ENCODE peak calls at places on chromosome 18, in four cellular contexts. W, K, M and G are unnamed samples.

GRCh38 chr18:34787931-34788532 is 77.9 kb downstream of the DTNA start:
- DNase-seq in K (no peak), M (peak), W (peak), G (no peak)

GRCh38 chr18:10261315-10262276 is 192.8 kb upstream of the APCDD1 start:
- DNase-seq in W (no peak), K (no peak), M (peak), G (no peak)

GRCh38 chr18:42861259-42861658 is 254.2 kb downstream of the RIT2 start:
- DNase-seq in W (no peak), K (no peak), M (peak), G (no peak)

GRCh38 chr18:10130626-10131025 is 216.8 kb downstream of the VAPA start:
- DNase-seq in K (no peak), W (no peak), M (no peak), G (no peak)

GRCh38 chr18:78892721-78893120 is 86.9 kb upstream of the SALL3 start:
- DNase-seq in K (no peak), M (no peak), W (no peak), G (no peak)

GRCh38 chr18:58231930-58232329 is 187.9 kb downstream of the NEDD4L start:
- DNase-seq in M (no peak), K (no peak), W (peak), G (no peak)

GRCh38 chr18:46073474-46074331 is 1.6 kb upstream of the PSTPIP2 start:
- DNase-seq in M (peak), K (peak), W (peak), G (no peak)

GRCh38 chr18:43484710-43485109 is 207.4 kb upstream of the SYT4 start:
- DNase-seq in M (no peak), K (no peak), W (peak), G (no peak)

GRCh38 chr18:9766076-9766481 is 58.0 kb downstream of the RAB31 start:
- DNase-seq in W (no peak), K (peak), M (no peak), G (no peak)

GRCh38 chr18:43526436-43527150 is 249.3 kb upstream of the SYT4 start:
- DNase-seq in M (peak), K (no peak), W (no peak), G (no peak)

GRCh38 chr18:55053976-55054375 is 94.7 kb upstream of the CCDC68 start:
- DNase-seq in M (no peak), K (no peak), W (no peak), G (no peak)

GRCh38 chr18:5440297-5440696 is 103.5 kb downstream of the EPB41L3 start:
- DNase-seq in W (no peak), K (no peak), M (no peak), G (no peak)

GRCh38 chr18:55078289-55078916 is 119.1 kb upstream of the CCDC68 start:
- DNase-seq in W (peak), M (peak), K (no peak), G (no peak)

GRCh38 chr18:73614812-73615211 is 532.8 kb downstream of the FBXO15 start:
- DNase-seq in M (peak), W (no peak), K (no peak), G (no peak)

GRCh38 chr18:37402735-37403099 is 162.9 kb downstream of the CELF4 start:
- DNase-seq in W (no peak), K (no peak), M (no peak), G (no peak)

GRCh38 chr18:46401486-46402115 is 255.4 kb downstream of the LOXHD1 start:
- DNase-seq in K (no peak), W (no peak), M (no peak), G (no peak)

GRCh38 chr18:28831908-28832307 is 655.0 kb upstream of the CDH2 start:
- DNase-seq in M (no peak), W (no peak), K (no peak), G (no peak)

GRCh38 chr18:76371301-76371700 is 123.7 kb downstream of the ZNF516 start:
- DNase-seq in W (no peak), M (no peak), K (no peak), G (no peak)

GRCh38 chr18:80245781-80246655 is 1.3 kb downstream of the PARD6G start:
- DNase-seq in K (no peak), M (no peak), W (peak), G (peak)

GRCh38 chr18:47283476-47283875 is 32.0 kb upstream of the SKOR2 start:
- DNase-seq in M (peak), W (peak), K (no peak), G (peak)

GRCh38 chr18:71784777-71785176 is 759.4 kb downstream of the CBLN2 start:
- DNase-seq in W (peak), M (no peak), K (no peak), G (no peak)

GRCh38 chr18:44320619-44321460 is 359.8 kb upstream of the SETBP1 start:
- DNase-seq in W (peak), K (peak), M (no peak), G (peak)

GRCh38 chr18:26993568-26993967 is 128.1 kb upstream of the AQP4 start:
- DNase-seq in M (no peak), W (no peak), K (no peak), G (no peak)

GRCh38 chr18:76709659-76710645 is 112.4 kb upstream of the ZNF236 start:
- DNase-seq in M (peak), K (peak), W (peak), G (peak)

GRCh38 chr18:7789853-7790552 is 222.9 kb downstream of the PTPRM start:
- DNase-seq in W (peak), K (no peak), M (peak), G (peak)

GRCh38 chr18:45828917-45829811 is 3.7 kb downstream of the SIGLEC15 start:
- DNase-seq in K (peak), W (peak), M (no peak), G (peak)

GRCh38 chr18:6884944-6885343 is 155.4 kb downstream of the ARHGAP28 start:
- DNase-seq in W (no peak), K (no peak), M (no peak), G (no peak)

GRCh38 chr18:11043694-11044093 is 105.7 kb downstream of the PIEZO2 start:
- DNase-seq in M (no peak), K (no peak), W (no peak), G (no peak)

GRCh38 chr18:47150824-47151366 is 595 bp upstream of the HDHD2 start:
- DNase-seq in W (no peak), K (no peak), M (no peak), G (no peak)

GRCh38 chr18:28045176-28045810 is 131.6 kb downstream of the CDH2 start:
- DNase-seq in K (no peak), W (peak), M (peak), G (no peak)

GRCh38 chr18:78675231-78675630 is 304.4 kb upstream of the SALL3 start:
- DNase-seq in W (no peak), M (no peak), K (no peak), G (no peak)

GRCh38 chr18:78686976-78687685 is 292.5 kb upstream of the SALL3 start:
- DNase-seq in K (no peak), W (no peak), M (no peak), G (no peak)

GRCh38 chr18:80200171-80200931 is 47.0 kb downstream of the PARD6G start:
- DNase-seq in K (peak), W (peak), M (peak), G (peak)

GRCh38 chr18:79805926-79806487 is 8.3 kb downstream of the KCNG2 start:
- DNase-seq in M (no peak), K (no peak), W (no peak), G (no peak)

GRCh38 chr18:77316641-77317040 is 67.0 kb downstream of the GALR1 start:
- DNase-seq in K (no peak), W (no peak), M (no peak), G (no peak)

GRCh38 chr18:28834889-28835288 is 658.0 kb upstream of the CDH2 start:
- DNase-seq in M (peak), K (no peak), W (no peak), G (no peak)

GRCh38 chr18:43420950-43421349 is 143.7 kb upstream of the SYT4 start:
- DNase-seq in W (peak), K (peak), M (no peak), G (peak)

GRCh38 chr18:77082316-77082715 is 50.3 kb downstream of the MBP start:
- DNase-seq in K (no peak), M (no peak), W (no peak), G (no peak)

DNA sequence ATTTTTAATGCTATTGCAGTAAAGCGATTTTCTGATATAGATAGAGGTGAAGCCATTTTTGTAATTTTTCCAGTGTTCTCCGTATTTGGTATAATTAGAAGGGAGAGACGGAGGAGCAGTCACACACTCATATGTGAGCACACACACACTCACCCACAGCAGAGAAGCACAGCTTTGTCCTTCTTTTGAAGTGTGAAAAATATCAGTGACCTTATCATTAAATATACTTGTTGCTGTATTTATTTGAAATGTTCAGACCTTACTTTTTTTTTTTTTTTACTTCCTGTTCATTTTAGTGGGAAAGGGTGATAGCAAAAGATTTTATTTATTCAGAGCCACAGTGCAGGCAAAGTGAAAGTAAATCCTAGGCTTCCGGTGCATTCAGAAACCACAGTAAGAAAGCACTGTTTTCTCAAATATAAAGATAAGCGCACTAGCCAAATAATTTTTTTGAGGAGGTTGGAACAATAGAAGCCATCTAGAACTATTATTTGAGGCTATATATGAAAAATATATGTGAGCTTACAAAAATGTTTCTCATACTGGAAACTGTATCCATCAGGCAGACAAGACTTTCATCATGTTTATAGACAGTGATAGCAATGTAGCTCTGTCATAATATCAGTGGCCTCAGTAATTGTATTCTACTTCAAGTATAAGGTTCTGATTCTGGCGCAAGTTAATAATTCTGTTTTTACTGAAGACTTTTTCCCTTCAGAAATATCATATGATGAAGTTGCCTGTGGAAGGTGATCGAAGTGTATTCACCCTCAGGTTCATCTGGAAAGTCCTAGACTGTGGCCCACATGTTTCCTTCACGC is 37.2 kb downstream of the TSHZ1 start:
- DNase-seq in W (no peak), M (peak), K (no peak), G (no peak)
- H3K4ac ChIP-seq in W (no peak), M (no peak), K (no peak), G (no peak)

DNA sequence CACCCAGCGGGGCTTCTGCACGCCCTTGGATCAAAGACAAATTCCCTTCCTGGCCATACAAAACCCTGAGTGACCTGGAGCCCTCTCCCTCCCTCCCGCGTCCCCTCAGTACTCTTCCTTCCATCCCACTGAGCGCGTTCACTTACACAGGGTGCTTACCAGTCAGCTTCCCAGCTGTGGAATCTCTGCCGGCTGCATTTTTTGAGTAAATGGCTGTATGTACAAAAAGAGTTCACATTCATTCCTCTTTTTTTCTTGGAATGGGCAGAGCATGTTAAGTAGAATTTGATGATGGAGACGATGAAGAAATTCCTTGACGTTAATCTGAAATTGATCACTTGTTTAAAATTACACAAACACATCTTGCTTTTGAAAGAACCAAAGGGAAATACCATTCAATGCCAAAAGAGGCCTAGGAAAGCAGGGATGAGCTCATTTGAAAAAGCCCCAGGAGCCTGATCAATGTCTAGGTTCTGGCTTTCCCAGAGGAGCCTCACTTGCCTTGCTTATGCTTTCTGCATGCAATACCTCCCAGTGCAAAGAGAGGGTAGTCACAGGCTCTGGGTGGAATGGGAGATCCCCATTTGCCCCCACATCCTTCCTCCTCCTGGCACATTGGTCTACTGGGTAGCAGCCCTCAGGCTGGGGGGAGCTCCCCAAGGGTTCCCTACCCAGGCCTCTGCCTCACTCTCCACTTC is 12.2 kb upstream of the SMAD7 start:
- DNase-seq in K (no peak), M (peak), W (peak), G (no peak)
- H3K4ac ChIP-seq in K (no peak), M (no peak), W (no peak), G (no peak)

DNA sequence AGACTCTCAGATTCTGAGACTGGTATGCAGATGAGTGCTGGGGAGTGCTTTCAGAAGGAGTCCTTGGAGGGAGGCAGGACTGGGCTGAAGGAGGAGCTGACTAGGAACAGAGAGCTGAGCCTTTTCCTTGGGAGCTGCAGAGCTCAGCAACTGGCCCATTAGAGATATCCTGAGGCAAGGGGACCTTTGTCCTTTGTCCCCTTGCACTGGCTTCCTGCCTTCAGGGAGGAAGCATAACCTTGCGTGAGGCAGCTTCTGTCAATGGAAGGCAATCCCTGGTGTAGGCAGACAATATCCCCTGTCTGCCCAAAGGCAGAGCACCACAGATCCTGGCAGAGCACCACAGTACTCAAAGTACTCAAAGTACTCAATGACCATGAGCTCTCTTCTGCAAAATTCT is 375.3 kb downstream of the HRH4 start:
- DNase-seq in K (no peak), W (peak), M (no peak), G (no peak)
- H3K4ac ChIP-seq in K (no peak), W (no peak), M (no peak), G (no peak)

DNA sequence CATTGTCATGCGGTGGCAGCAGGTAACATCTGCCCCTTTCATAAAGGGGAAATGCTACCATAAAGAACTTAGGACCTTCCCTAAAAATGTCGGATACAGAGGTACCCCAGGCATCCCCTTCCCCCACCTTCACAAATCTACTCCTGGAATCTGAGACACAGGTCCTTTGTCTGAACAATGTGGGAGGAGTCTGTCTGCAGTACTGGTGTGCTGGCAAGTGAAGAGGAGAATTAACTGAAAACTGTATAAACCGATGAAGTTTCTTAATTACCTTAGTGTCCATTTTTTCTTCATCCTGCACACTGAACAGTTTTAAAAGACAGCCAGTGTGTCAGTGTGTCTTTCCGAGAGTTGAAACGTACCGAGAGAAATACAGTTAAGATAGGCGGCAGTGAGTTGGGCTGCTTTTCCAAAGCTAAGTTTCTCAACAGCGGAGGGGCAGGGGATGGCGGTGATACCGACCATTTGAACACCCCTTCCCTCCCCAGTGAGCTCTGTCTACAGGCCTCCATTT is 1.8 kb downstream of the MEX3C start:
- DNase-seq in K (peak), W (peak), M (peak), G (peak)
- H3K4ac ChIP-seq in K (no peak), W (peak), M (no peak), G (no peak)

GRCh38 chr18:12838178-12838634 is 45.8 kb downstream of the PTPN2 start:
- DNase-seq in M (peak), W (peak), K (no peak), G (no peak)
- H3K4ac ChIP-seq in M (no peak), W (no peak), K (no peak), G (no peak)